ENCODE peak calls at places on chromosomes 13 and 19, in nine cellular contexts. O is left ventricle myocardium inferior, K is body of pancreas, J is K562, E is ascending aorta, X is bronchial epithelial cell, L is astrocyte of the cerebellum, M is psoas muscle, Y is RWPE2. F is an unnamed sample.

GRCh38 chr19:28498404-28498976 is 714.5 kb downstream of the UQCRFS1 start:
- DNase-seq in M (no peak), Y (no peak), X (no peak), O (no peak), E (no peak), K (no peak), L (peak), J (peak), F (no peak)

GRCh38 chr13:20168396-20168795 is 7.5 kb upstream of the GJA3 start:
- DNase-seq in Y (no peak), O (no peak), E (no peak), X (no peak), J (no peak), M (no peak), K (no peak), L (no peak), F (no peak)

GRCh38 chr13:76455960-76456359 is 430.2 kb downstream of the KCTD12 start:
- DNase-seq in J (no peak), Y (no peak), E (no peak), K (no peak), O (no peak), M (no peak), L (peak), X (peak), F (no peak)

GRCh38 chr13:114045113-114045735 is 71.3 kb upstream of the C13orf46 start:
- DNase-seq in X (no peak), E (no peak), J (no peak), Y (no peak), M (no peak), L (no peak), O (no peak), K (no peak), F (no peak)

GRCh38 chr13:70390968-70391367 is 282.7 kb upstream of the KLHL1 start:
- DNase-seq in X (no peak), O (no peak), Y (no peak), L (no peak), E (no peak), J (no peak), M (no peak), K (no peak), F (no peak)

GRCh38 chr19:53906211-53907192 is 2.6 kb upstream of the CACNG7 start:
- DNase-seq in M (peak), E (no peak), L (no peak), X (no peak), J (peak), K (peak), O (peak), Y (peak), F (peak)

GRCh38 chr19:46350758-46351159 is 3.9 kb downstream of the PPP5C start:
- DNase-seq in O (no peak), L (no peak), K (no peak), X (no peak), J (no peak), Y (no peak), M (no peak), E (no peak), F (no peak)

GRCh38 chr19:18504886-18505610 is 16.8 kb downstream of the ELL start:
- DNase-seq in M (no peak), Y (no peak), K (no peak), J (no peak), L (no peak), O (no peak), E (no peak), X (peak), F (no peak)

GRCh38 chr13:41900918-41901317 is 60.0 kb downstream of the VWA8 start:
- DNase-seq in K (no peak), X (peak), J (no peak), O (no peak), Y (no peak), M (no peak), L (no peak), E (no peak), F (no peak)

GRCh38 chr19:32869369-32870153 is at the start of gene SLC7A9:
- DNase-seq in K (no peak), X (no peak), Y (no peak), M (peak), J (no peak), E (no peak), L (no peak), O (no peak), F (no peak)

GRCh38 chr13:107216046-107216715 is 648.2 kb upstream of the ARGLU1 start:
- DNase-seq in K (no peak), O (no peak), E (no peak), J (no peak), X (no peak), Y (no peak), M (no peak), L (no peak), F (no peak)

GRCh38 chr13:78022164-78022877 is 103.7 kb upstream of the EDNRB start:
- DNase-seq in X (peak), J (no peak), Y (no peak), M (no peak), L (peak), E (peak), O (no peak), K (no peak), F (peak)

GRCh38 chr19:38721977-38722773 is 22.1 kb downstream of the CAPN12 start:
- DNase-seq in J (no peak), M (no peak), K (no peak), X (no peak), O (peak), Y (no peak), L (no peak), E (no peak), F (no peak)

GRCh38 chr13:52393572-52394357 is 12.2 kb downstream of the THSD1 start:
- DNase-seq in E (no peak), L (no peak), Y (no peak), K (no peak), M (no peak), X (no peak), O (no peak), J (no peak), F (no peak)

GRCh38 chr19:10891360-10892108 is 20.2 kb downstream of the CARM1 start:
- DNase-seq in O (peak), X (peak), L (no peak), M (no peak), K (no peak), E (no peak), J (no peak), Y (no peak), F (no peak)

GRCh38 chr13:28324181-28324789 is 170.6 kb downstream of the FLT1 start:
- DNase-seq in Y (no peak), X (peak), L (no peak), M (no peak), O (peak), K (peak), J (peak), E (peak), F (no peak)

GRCh38 chr19:3642987-3643386 is 16.4 kb upstream of the CACTIN start:
- DNase-seq in O (no peak), Y (no peak), J (peak), K (no peak), L (no peak), X (peak), E (no peak), M (no peak), F (no peak)

GRCh38 chr19:32388393-32388724 is 17.2 kb upstream of the DPY19L3 start:
- DNase-seq in Y (no peak), E (no peak), L (no peak), O (no peak), J (no peak), K (no peak), X (no peak), M (no peak), F (no peak)

GRCh38 chr13:27978301-27978968 is 9.3 kb upstream of the CDX2 start:
- DNase-seq in K (no peak), E (no peak), M (no peak), O (no peak), L (no peak), Y (no peak), X (no peak), J (no peak), F (no peak)

GRCh38 chr13:112814905-112815585 is 125.2 kb downstream of the ATP11A start:
- DNase-seq in O (peak), M (no peak), J (no peak), K (no peak), E (no peak), X (peak), Y (no peak), L (no peak), F (no peak)

GRCh38 chr13:46571189-46571901 is 18.4 kb downstream of the LRCH1 start:
- DNase-seq in X (no peak), O (no peak), J (no peak), M (no peak), Y (no peak), K (no peak), E (peak), L (peak), F (no peak)

GRCh38 chr13:30580852-30581502 is 36.7 kb upstream of the USPL1 start:
- DNase-seq in E (no peak), X (peak), Y (no peak), O (no peak), K (no peak), M (no peak), J (no peak), L (no peak), F (no peak)

GRCh38 chr13:25319781-25320180 is 18.4 kb downstream of the NUP58 start:
- DNase-seq in X (no peak), L (no peak), K (no peak), J (no peak), O (no peak), M (no peak), Y (no peak), E (no peak), F (no peak)

GRCh38 chr13:112869202-112870061 is 99.6 kb upstream of the MCF2L start:
- DNase-seq in Y (no peak), L (no peak), E (peak), O (no peak), J (no peak), M (no peak), X (no peak), K (no peak), F (peak)

GRCh38 chr13:77918391-77919261 is at the start of gene EDNRB:
- DNase-seq in L (peak), Y (peak), J (no peak), K (peak), X (peak), O (peak), M (peak), E (peak), F (peak)

GRCh38 chr13:81383441-81383840 is 1042.5 kb upstream of the SPRY2 start:
- DNase-seq in X (no peak), E (no peak), J (no peak), L (no peak), Y (no peak), O (no peak), K (no peak), M (no peak), F (no peak)

GRCh38 chr19:43524922-43525835 is 1.8 kb downstream of the ETHE1 start:
- DNase-seq in O (peak), E (peak), X (peak), L (no peak), K (peak), Y (peak), M (no peak), J (peak), F (peak)

GRCh38 chr13:83009987-83010386 is 872.3 kb downstream of the SLITRK1 start:
- DNase-seq in X (no peak), J (no peak), K (no peak), M (no peak), L (no peak), E (no peak), Y (no peak), O (no peak), F (no peak)

GRCh38 chr13:23146811-23147245 is 34.0 kb upstream of the SGCG start:
- DNase-seq in M (no peak), E (no peak), X (peak), L (no peak), J (no peak), O (no peak), K (no peak), Y (no peak), F (no peak)

GRCh38 chr19:49473868-49474544 is at the start of gene FLT3LG:
- DNase-seq in K (peak), E (peak), M (peak), Y (no peak), J (peak), L (no peak), X (no peak), O (peak), F (peak)

GRCh38 chr13:97257800-97258799 is 36.0 kb downstream of the MBNL2 start:
- DNase-seq in Y (no peak), K (peak), M (peak), O (peak), L (peak), X (peak), J (peak), E (peak), F (no peak)

GRCh38 chr19:55373993-55374757 is 2.5 kb upstream of the TMEM190 start:
- DNase-seq in Y (peak), K (no peak), X (no peak), L (no peak), J (no peak), E (no peak), M (no peak), O (no peak), F (no peak)

GRCh38 chr13:109113427-109113826 is 484.0 kb downstream of the MYO16 start:
- DNase-seq in M (no peak), L (no peak), E (no peak), O (no peak), X (peak), J (no peak), K (no peak), Y (no peak), F (no peak)

GRCh38 chr13:24208314-24208713 is 47.8 kb downstream of the SPATA13 start:
- DNase-seq in X (peak), O (no peak), E (no peak), K (peak), Y (no peak), M (no peak), J (no peak), L (peak), F (no peak)

GRCh38 chr13:111326621-111326965 is 6.2 kb downstream of the TEX29 start:
- DNase-seq in E (peak), M (no peak), L (no peak), O (no peak), Y (no peak), X (no peak), K (no peak), J (no peak), F (no peak)

GRCh38 chr13:103803349-103803748 is 737.1 kb upstream of the SLC10A2 start:
- DNase-seq in X (no peak), E (no peak), L (no peak), Y (no peak), M (no peak), O (no peak), J (no peak), K (no peak), F (no peak)

GRCh38 chr19:29741226-29741625 is 26.2 kb upstream of the C19orf12 start:
- DNase-seq in E (no peak), O (no peak), K (no peak), X (no peak), M (no peak), J (no peak), Y (no peak), L (no peak), F (no peak)

GRCh38 chr19:5621311-5621944 is 1.1 kb downstream of the SAFB2 start:
- DNase-seq in O (no peak), M (peak), L (no peak), E (no peak), Y (no peak), J (no peak), K (peak), X (no peak), F (no peak)

GRCh38 chr19:44814132-44814470 is 5.2 kb downstream of the BCAM start:
- DNase-seq in J (no peak), E (no peak), L (no peak), K (no peak), Y (no peak), M (no peak), O (no peak), X (no peak), F (no peak)

GRCh38 chr19:307793-308420 is 16.7 kb upstream of the PLPP2 start:
- DNase-seq in E (no peak), J (no peak), K (no peak), Y (no peak), M (no peak), X (no peak), O (no peak), L (no peak), F (peak)
- H3K4me3 ChIP-seq in E (no peak), J (no peak), K (no peak), Y (no peak), M (peak), X (no peak), O (peak), L (no peak), F (peak)

DNA sequence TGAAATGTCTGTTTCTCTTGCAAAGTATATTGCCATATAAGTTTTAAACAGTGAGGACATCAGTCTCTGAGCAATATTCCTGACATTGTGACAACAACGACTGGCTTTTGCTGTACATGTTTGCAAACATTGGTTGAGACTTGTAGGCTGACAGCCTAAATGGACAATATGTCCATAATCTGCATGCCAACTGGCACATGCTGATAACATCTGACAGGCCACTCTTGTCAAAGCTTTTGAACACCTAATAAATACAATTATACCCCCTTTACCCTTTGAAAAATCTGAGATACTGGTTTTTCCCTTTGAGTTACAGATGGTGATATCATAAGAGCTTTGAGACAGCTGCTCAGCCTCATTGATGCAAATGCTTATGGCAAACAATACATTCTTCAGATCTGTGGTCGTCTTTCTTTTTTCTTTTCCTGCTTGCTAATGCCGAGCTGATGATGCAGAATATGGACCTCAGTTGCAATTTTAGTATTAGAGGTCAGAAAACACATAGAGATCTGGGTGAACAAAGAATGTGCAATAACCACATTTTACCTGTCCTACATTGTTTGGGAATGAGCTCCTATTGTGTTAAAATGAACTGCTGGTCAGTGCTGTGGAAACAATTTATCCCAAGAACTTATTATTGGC is 114.9 kb downstream of the RFC3 start:
- DNase-seq in M (no peak), X (no peak), E (no peak), O (no peak), K (no peak), L (peak), Y (no peak), J (no peak), F (no peak)
- TF ChIP-seq CTCF in M (no peak), X (no peak), E (no peak), O (no peak), K (no peak), L (no peak), Y (no peak), J (no peak), F (no peak)

DNA sequence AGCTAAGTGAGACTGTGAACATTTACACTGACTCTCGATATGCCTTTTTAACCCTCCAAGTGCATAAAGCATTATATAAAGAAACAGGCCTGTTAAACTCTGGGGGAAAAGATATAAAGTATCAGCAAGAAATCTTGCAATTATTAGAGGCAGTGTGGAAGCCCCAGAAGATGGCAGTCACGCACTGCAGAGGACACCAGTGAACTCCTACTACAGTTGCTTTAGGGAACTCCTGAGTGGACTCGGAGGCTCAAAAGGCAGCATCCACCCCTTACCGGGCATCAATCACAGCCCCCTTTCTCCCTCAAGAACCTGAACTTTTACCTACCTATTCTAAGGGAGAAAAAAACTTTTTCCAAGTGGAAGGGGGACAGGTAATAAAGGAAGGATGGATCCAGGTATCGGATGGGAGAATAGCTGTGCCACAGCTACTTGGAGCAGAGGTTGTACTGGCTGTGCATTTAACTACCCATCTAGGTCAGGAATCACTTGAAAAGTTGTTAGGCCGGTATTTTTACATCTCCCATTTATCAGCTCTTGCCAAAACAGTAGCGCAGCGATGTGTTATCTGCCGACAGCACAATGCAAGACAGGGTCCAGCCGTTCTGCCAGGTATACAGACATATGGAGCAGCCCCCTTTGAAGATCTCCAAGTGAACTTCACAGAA is 80.1 kb downstream of the ZNF486 start:
- DNase-seq in Y (no peak), M (no peak), O (peak), X (peak), K (peak), L (no peak), E (no peak), J (no peak), F (no peak)
- H3K4me3 ChIP-seq in Y (no peak), M (no peak), O (no peak), X (no peak), K (no peak), L (no peak), E (no peak), J (no peak), F (no peak)

DNA sequence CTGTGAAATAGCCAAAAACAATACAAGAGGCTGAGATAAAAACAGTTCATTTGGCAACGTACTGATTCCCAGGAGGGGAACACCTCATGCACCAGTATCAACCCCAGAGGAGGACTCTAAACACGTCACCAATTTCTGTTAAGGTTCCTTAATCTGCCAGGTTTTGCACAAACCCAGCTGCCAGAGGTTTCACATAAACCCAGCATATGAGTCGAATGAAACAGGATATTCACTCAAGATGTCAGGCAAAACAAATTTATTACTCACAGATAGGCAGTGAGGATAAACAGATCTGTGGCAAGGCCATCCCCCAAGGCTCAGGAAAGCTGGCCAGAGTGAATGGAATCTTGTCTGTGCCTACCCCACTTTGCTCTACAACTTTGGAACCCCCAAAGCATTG is 210.9 kb downstream of the GPC5 start:
- DNase-seq in L (peak), X (no peak), O (no peak), M (no peak), J (no peak), E (no peak), K (no peak), Y (no peak), F (no peak)
- TF ChIP-seq CTCF in L (no peak), X (no peak), O (no peak), M (no peak), J (no peak), E (no peak), K (no peak), Y (no peak), F (no peak)

DNA sequence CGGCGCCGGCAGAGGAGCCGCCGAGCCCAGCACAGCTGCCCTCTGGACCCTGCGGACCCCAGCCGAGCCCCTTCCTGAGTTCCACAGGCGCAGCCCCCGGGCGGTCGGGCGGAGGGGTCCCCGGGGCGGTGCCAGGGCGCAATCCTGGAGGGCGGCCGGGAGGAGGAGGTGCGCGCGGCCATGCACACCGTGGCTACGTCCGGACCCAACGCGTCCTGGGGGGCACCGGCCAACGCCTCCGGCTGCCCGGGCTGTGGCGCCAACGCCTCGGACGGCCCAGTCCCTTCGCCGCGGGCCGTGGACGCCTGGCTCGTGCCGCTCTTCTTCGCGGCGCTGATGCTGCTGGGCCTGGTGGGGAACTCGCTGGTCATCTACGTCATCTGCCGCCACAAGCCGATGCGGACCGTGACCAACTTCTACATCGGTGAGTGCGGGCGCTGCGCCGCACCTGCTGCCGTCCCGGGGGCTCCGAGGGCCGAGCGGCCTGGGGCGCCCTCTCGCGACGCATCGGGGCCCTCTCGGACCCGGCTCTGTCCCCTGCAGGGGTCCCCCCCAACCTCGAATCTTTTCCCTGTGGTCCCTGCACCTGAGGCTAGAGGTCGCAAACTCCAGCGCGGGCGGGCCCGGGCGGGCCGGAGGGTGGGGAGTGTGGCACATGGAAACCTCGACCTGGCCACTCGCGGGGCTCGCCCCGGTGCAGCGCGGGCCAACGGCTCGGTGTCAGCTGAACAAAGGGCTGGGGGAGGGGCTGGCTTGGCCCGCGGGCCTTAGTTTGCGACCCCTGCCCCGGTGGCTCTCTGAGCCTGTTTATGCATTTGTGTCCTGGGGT is at the start of gene KISS1R:
- DNase-seq in Y (peak), K (no peak), L (no peak), O (no peak), M (no peak), J (peak), X (no peak), E (peak), F (no peak)
- H3K4me3 ChIP-seq in Y (no peak), K (peak), L (no peak), O (peak), M (peak), J (peak), X (no peak), E (peak), F (peak)

F was measured in left lung.